ENCODE peak calls at places on chromosome 14, in ten cellular contexts. V, Y, Z, E, T, S, R, C, W and K are unnamed samples.

GRCh38 chr14:55851961-55852360 is 266.2 kb upstream of the PELI2 start:
- DNase-seq in R (no peak), W (no peak), T (no peak), S (no peak), E (no peak), C (no peak), V (no peak), Y (no peak), Z (no peak), K (no peak)

GRCh38 chr14:98140862-98141261 is 1131.1 kb downstream of the BCL11B start:
- DNase-seq in T (no peak), V (peak; percentile 38), R (no peak), E (no peak), C (no peak), Z (no peak), S (no peak), Y (no peak), W (no peak), K (no peak)

GRCh38 chr14:59154383-59154782 is 34.1 kb upstream of the DAAM1 start:
- DNase-seq in E (no peak), Y (no peak), R (no peak), W (no peak), C (no peak), V (peak; percentile 22), Z (no peak), T (no peak), S (no peak), K (no peak)

GRCh38 chr14:51304428-51304827 is 64.4 kb downstream of the TMX1 start:
- DNase-seq in Z (peak; percentile 90), E (no peak), R (no peak), V (no peak), Y (no peak), W (no peak), T (peak; percentile 81), C (peak; percentile 86), S (no peak), K (no peak)

GRCh38 chr14:68408680-68409079 is 384.2 kb downstream of the ZFP36L1 start:
- DNase-seq in T (no peak), W (no peak), Z (peak; percentile 22), S (no peak), V (no peak), R (no peak), C (no peak), E (no peak), Y (no peak), K (no peak)

GRCh38 chr14:81582420-81582819 is 48.8 kb upstream of the SEL1L start:
- DNase-seq in W (no peak), Y (no peak), E (no peak), S (no peak), R (no peak), Z (no peak), C (no peak), T (no peak), V (no peak), K (no peak)

GRCh38 chr14:68967459-68967940 is 11.6 kb downstream of the ACTN1 start:
- DNase-seq in Z (no peak), S (no peak), Y (no peak), V (no peak), W (no peak), T (no peak), E (no peak), C (no peak), R (no peak), K (no peak)

GRCh38 chr14:68950111-68950510 is 29.0 kb downstream of the ACTN1 start:
- DNase-seq in S (no peak), C (no peak), R (no peak), W (no peak), T (no peak), Z (peak; percentile 51), Y (no peak), V (no peak), E (peak; percentile 57), K (no peak)

GRCh38 chr14:24075485-24076301 is 4.3 kb downstream of the CPNE6 start:
- DNase-seq in C (no peak), Y (no peak), R (no peak), W (no peak), Z (no peak), V (no peak), T (no peak), S (no peak), E (no peak), K (no peak)